ENCODE peak calls at places on chromosome 20, in four cellular contexts. M is AG10803, J is lower lobe of right lung, X is OCI-LY7. U is an unnamed sample.

GRCh38 chr20:25285091-25285647 is 37.3 kb downstream of the PYGB start:
- DNase-seq in M (no peak), J (peak; percentile 38), X (no peak), U (no peak)

GRCh38 chr20:9629821-9630220 is 115.4 kb downstream of the LAMP5 start:
- DNase-seq in M (no peak), J (no peak), X (no peak), U (no peak)

GRCh38 chr20:828987-829386 is 4.5 kb upstream of the FAM110A start:
- DNase-seq in M (peak; percentile 46), J (no peak), X (no peak), U (no peak)

GRCh38 chr20:62985089-62985778 is 21.5 kb downstream of the BHLHE23 start:
- DNase-seq in M (no peak), J (no peak), X (no peak), U (no peak)

GRCh38 chr20:20498081-20498861 is 130.4 kb downstream of the INSM1 start:
- DNase-seq in X (no peak), J (no peak), M (no peak), U (no peak)

GRCh38 chr20:40050596-40050995 is 638.4 kb downstream of the MAFB start:
- DNase-seq in M (no peak), X (no peak), J (no peak), U (no peak)

GRCh38 chr20:4267242-4267641 is 251.9 kb upstream of the RNF24 start:
- DNase-seq in J (no peak), M (no peak), X (no peak), U (no peak)

GRCh38 chr20:58871533-58872102 is 19.1 kb downstream of the GNAS start:
- DNase-seq in X (no peak), M (no peak), J (no peak), U (no peak)

GRCh38 chr20:17938889-17939619 is 29.5 kb downstream of the SNX5 start:
- DNase-seq in J (peak; percentile 72), X (peak; percentile 75), M (peak; percentile 65), U (peak; percentile 79)

GRCh38 chr20:33947709-33948295 is 45.9 kb upstream of the RALY start:
- DNase-seq in X (peak; percentile 87), J (no peak), M (peak; percentile 8), U (peak; percentile 66)

GRCh38 chr20:48283470-48284110 is 498.3 kb upstream of the SULF2 start:
- DNase-seq in M (peak; percentile 69), J (peak; percentile 51), X (no peak), U (peak; percentile 96)

GRCh38 chr20:36849333-36850065 is 26.4 kb upstream of the TLDC2 start:
- DNase-seq in J (no peak), X (peak; percentile 33), M (no peak), U (no peak)

GRCh38 chr20:36493013-36493800 is 48.1 kb upstream of the MYL9 start:
- DNase-seq in J (no peak), M (no peak), X (peak; percentile 31), U (no peak)

GRCh38 chr20:63351811-63352591 is 9.1 kb downstream of the CHRNA4 start:
- DNase-seq in J (no peak), M (no peak), X (no peak), U (no peak)

GRCh38 chr20:1802385-1803215 is 92.6 kb upstream of the SIRPA start:
- DNase-seq in M (peak; percentile 71), J (peak; percentile 84), X (peak; percentile 52), U (peak; percentile 74)

GRCh38 chr20:57947421-57948176 is 237.8 kb upstream of the PMEPA1 start:
- DNase-seq in X (no peak), M (peak; percentile 93), J (no peak), U (no peak)

GRCh38 chr20:56626367-56627121 is 2.6 kb upstream of the TFAP2C start:
- DNase-seq in M (peak; percentile 36), X (no peak), J (no peak), U (no peak)

GRCh38 chr20:10985536-10985935 is 311.7 kb upstream of the JAG1 start:
- DNase-seq in J (no peak), M (peak; percentile 42), X (no peak), U (peak; percentile 79)

GRCh38 chr20:25277941-25278521 is 30.1 kb downstream of the PYGB start:
- DNase-seq in X (no peak), M (no peak), J (peak; percentile 27), U (no peak)

GRCh38 chr20:43959920-43960227 is 45.2 kb downstream of the TOX2 start:
- DNase-seq in X (no peak), M (no peak), J (no peak), U (no peak)

GRCh38 chr20:60036346-60037119 is 78.3 kb downstream of the CDH26 start:
- DNase-seq in J (no peak), M (no peak), X (no peak), U (no peak)

GRCh38 chr20:21102691-21103311 is 3.4 kb downstream of the LINC00237 start:
- DNase-seq in M (peak; percentile 16), X (peak; percentile 37), J (peak; percentile 66), U (no peak)

GRCh38 chr20:58580493-58580835 is 65.3 kb upstream of the APCDD1L start:
- DNase-seq in J (no peak), M (no peak), X (no peak), U (no peak)

DNA sequence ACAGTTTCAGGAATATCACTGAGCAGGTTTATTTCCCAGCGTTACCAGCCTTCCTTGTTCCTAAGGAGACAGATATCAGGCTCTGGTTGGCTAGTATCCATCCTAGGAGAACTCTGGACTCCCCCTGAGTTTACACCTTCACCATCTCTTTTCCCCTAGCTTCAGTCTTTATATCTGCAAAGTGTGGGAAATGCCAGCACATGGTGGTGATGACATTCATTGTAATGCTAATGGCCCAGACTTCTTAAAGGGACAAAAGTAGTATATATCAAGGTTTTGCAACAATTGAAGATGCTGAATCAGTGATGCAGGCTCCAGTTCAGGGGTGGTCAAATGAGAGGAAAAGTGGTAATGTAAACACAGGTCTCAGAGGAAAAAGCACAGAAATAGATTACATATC is 224.3 kb upstream of the SYNDIG1 start:
- DNase-seq in J (no peak), X (no peak), M (no peak), U (no peak)
- H3K4me3 ChIP-seq in J (no peak overlapping the region), X (no peak overlapping the region), M (no peak overlapping the region), U (no peak overlapping the region)

GRCh38 chr20:49672109-49672681 is 41.5 kb downstream of the B4GALT5 start:
- DNase-seq in X (peak; percentile 51), J (no peak), M (no peak), U (no peak)

GRCh38 chr20:49676581-49677291 is 36.9 kb downstream of the B4GALT5 start:
- DNase-seq in M (peak; percentile 42), X (no peak), J (no peak), U (no peak)

GRCh38 chr20:49675368-49676151 is 38.1 kb downstream of the B4GALT5 start:
- DNase-seq in X (no peak), M (no peak), J (no peak), U (peak; percentile 38)

GRCh38 chr20:49671429-49671828 is 42.2 kb downstream of the B4GALT5 start:
- DNase-seq in X (no peak), M (no peak), J (no peak), U (no peak)

GRCh38 chr20:49674383-49675352 is 39.0 kb downstream of the B4GALT5 start:
- DNase-seq in X (no peak), J (no peak), M (peak; percentile 74), U (peak; percentile 51)
- TF ChIP-seq CTCF in X (no peak), J (no peak), M (peak; percentile 41), U (no peak)

GRCh38 chr20:31868853-31869672 is 1.3 kb downstream of the DUSP15 start:
- DNase-seq in X (no peak), J (no peak), M (no peak), U (no peak)

GRCh38 chr20:31869942-31870702 is at the start of the genes DUSP15 and TTLL9:
- DNase-seq in J (peak; percentile 61), X (no peak), M (no peak), U (no peak)

GRCh38 chr20:31870703-31871601 is 518 bp downstream of the TTLL9 start:
- DNase-seq in X (no peak), M (no peak), J (no peak), U (no peak)

GRCh38 chr20:31871602-31871954 is 1.1 kb downstream of the TTLL9 start:
- DNase-seq in J (no peak), M (no peak), X (no peak), U (no peak)

DNA sequence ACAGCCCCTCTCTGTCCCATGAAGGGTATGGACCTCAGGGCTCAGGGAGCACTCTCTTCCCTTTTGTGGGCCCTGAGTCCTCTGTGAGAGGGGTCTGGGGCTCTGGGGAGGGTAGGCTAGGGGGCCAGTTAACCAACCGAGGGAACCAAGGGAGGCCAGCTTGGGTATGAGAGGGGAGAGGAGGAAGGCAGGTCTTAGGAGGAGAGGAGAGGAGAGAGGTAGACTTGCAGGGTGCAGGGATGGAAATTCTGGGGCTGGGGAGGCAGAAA is 720 bp downstream of the DUSP15 start:
- DNase-seq in M (no peak), X (no peak), J (no peak), U (no peak)
- H3K4me3 ChIP-seq in M (no peak overlapping the region), X (no peak overlapping the region), J (peak overlapping the region; percentile 70), U (peak overlapping the region; percentile 29)

DNA sequence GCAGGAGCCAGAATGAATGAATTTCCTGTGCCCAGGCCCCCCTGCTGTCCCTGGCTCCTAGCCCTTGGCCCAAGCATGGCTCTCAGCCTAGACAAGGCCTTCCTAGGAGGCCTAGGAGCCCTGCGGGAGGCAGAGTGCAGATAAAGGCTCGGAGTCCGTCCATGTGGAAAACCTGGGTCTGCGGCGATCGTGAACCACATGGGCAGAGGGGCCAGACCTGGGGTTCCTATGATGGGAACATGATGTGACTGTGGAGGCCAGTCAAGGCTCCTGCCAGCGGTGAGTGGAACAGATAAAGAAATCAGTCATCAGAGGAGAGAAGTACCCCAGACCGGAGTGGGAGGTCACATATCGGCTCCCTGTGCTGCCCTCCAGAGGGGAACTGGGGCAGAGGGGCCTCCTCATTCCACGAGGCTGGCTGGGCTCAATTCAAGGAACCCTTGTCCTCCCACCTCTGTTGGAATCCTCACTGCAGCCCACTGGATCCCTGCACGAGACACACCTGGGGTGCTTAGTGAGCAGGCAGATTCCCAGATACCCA is 5.8 kb upstream of the VSTM2L start:
- DNase-seq in M (no peak), X (peak; percentile 14), J (no peak), U (peak; percentile 9)
- TF ChIP-seq CTCF in M (peak; percentile 16), X (peak; percentile 51), J (no peak), U (peak; percentile 39)

GRCh38 chr20:54473340-54473739 is 2.1 kb upstream of the DOK5 start:
- DNase-seq in M (no peak), J (no peak), X (no peak), U (no peak)

GRCh38 chr20:54476336-54476928 is 1.0 kb downstream of the DOK5 start:
- DNase-seq in J (no peak), X (no peak), M (no peak), U (no peak)

GRCh38 chr20:54474046-54474445 is 1.3 kb upstream of the DOK5 start:
- DNase-seq in J (no peak), X (no peak), M (no peak), U (no peak)

GRCh38 chr20:54475334-54476287 is at the start of gene DOK5:
- DNase-seq in J (peak; percentile 42), M (peak; percentile 18), X (no peak), U (peak; percentile 81)

DNA sequence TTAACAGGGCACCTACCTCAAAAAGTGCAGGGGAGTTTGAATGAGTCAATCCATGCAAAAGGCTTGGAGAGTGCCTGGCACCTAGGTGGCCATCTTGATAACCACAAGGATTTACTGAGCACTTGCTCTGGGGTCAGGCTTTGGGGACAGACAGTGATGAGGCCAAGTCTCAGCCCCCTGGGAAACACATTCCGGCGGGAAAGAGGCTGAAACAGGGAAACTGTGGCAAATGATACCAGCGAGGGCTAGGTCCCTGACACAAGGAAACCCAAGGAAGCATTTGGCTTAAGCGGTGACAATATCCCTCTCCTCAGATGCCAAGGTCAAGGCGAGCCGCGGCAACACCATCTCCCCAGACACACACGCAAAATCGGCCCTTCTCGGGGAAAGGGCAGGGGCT is 527 bp upstream of the DOK5 start:
- DNase-seq in M (no peak), J (no peak), X (no peak), U (no peak)
- H3K4me3 ChIP-seq in M (peak overlapping the region; percentile 65), J (peak overlapping the region; percentile 55), X (no peak overlapping the region), U (peak overlapping the region; percentile 87)

GRCh38 chr20:46169245-46170171 is 51.4 kb downstream of the CD40 start:
- DNase-seq in X (no peak), J (no peak), M (no peak), U (no peak)
- TF ChIP-seq CTCF in X (no peak), J (no peak), M (no peak), U (no peak)